ENCODE peak calls at places on chromosomes 13 and 19, in nine cellular contexts. One of them, this sample, is unnamed.

GRCh38 chr19:609001-609340 is 19.3 kb downstream of the HCN2 start:
- DNase-seq in breast epithelium: no peak
- DNase-seq in tibial nerve: peak
- DNase-seq in A549: peak
- DNase-seq in body of pancreas: peak
- DNase-seq in heart left ventricle: peak
- DNase-seq in Peyer's patch: no peak
- DNase-seq in HCT116: no peak
- DNase-seq in transverse colon: peak
- DNase-seq in this sample: no peak

GRCh38 chr19:49130325-49130724 is 11.0 kb downstream of the PPFIA3 start:
- DNase-seq in tibial nerve: no peak
- DNase-seq in HCT116: no peak
- DNase-seq in breast epithelium: no peak
- DNase-seq in transverse colon: no peak
- DNase-seq in body of pancreas: no peak
- DNase-seq in heart left ventricle: no peak
- DNase-seq in Peyer's patch: no peak
- DNase-seq in A549: no peak
- DNase-seq in this sample: no peak

GRCh38 chr13:100382787-100383186 is 205.8 kb downstream of the GGACT start:
- DNase-seq in tibial nerve: no peak
- DNase-seq in HCT116: no peak
- DNase-seq in Peyer's patch: no peak
- DNase-seq in body of pancreas: no peak
- DNase-seq in transverse colon: no peak
- DNase-seq in breast epithelium: no peak
- DNase-seq in A549: no peak
- DNase-seq in heart left ventricle: no peak
- DNase-seq in this sample: no peak

GRCh38 chr19:29810504-29810871 is 1.3 kb upstream of the CCNE1 start:
- DNase-seq in tibial nerve: peak
- DNase-seq in transverse colon: peak
- DNase-seq in HCT116: no peak
- DNase-seq in heart left ventricle: no peak
- DNase-seq in Peyer's patch: no peak
- DNase-seq in body of pancreas: peak
- DNase-seq in breast epithelium: no peak
- DNase-seq in A549: peak
- DNase-seq in this sample: no peak

GRCh38 chr19:49019242-49019932 is 2.5 kb upstream of the LHB start:
- DNase-seq in breast epithelium: peak
- DNase-seq in heart left ventricle: peak
- DNase-seq in A549: peak
- DNase-seq in HCT116: peak
- DNase-seq in tibial nerve: peak
- DNase-seq in Peyer's patch: peak
- DNase-seq in transverse colon: peak
- DNase-seq in body of pancreas: peak
- DNase-seq in this sample: peak

GRCh38 chr19:33868821-33869412 is 72.2 kb downstream of the KCTD15 start:
- DNase-seq in heart left ventricle: peak
- DNase-seq in HCT116: no peak
- DNase-seq in transverse colon: peak
- DNase-seq in breast epithelium: peak
- DNase-seq in body of pancreas: peak
- DNase-seq in A549: no peak
- DNase-seq in tibial nerve: no peak
- DNase-seq in Peyer's patch: no peak
- DNase-seq in this sample: no peak

GRCh38 chr13:108115739-108116138 is 99.6 kb downstream of the LIG4 start:
- DNase-seq in tibial nerve: no peak
- DNase-seq in heart left ventricle: no peak
- DNase-seq in transverse colon: no peak
- DNase-seq in body of pancreas: no peak
- DNase-seq in HCT116: no peak
- DNase-seq in A549: no peak
- DNase-seq in breast epithelium: no peak
- DNase-seq in Peyer's patch: no peak
- DNase-seq in this sample: no peak

GRCh38 chr19:5974721-5975387 is 3.1 kb downstream of the RANBP3 start:
- DNase-seq in Peyer's patch: no peak
- DNase-seq in body of pancreas: no peak
- DNase-seq in transverse colon: no peak
- DNase-seq in A549: no peak
- DNase-seq in tibial nerve: no peak
- DNase-seq in HCT116: no peak
- DNase-seq in heart left ventricle: no peak
- DNase-seq in breast epithelium: no peak
- DNase-seq in this sample: no peak

GRCh38 chr13:99326012-99326411 is 18.8 kb upstream of the GPR183 start:
- DNase-seq in body of pancreas: no peak
- DNase-seq in breast epithelium: no peak
- DNase-seq in heart left ventricle: no peak
- DNase-seq in A549: no peak
- DNase-seq in tibial nerve: no peak
- DNase-seq in HCT116: no peak
- DNase-seq in Peyer's patch: no peak
- DNase-seq in transverse colon: no peak
- DNase-seq in this sample: no peak

GRCh38 chr13:109454167-109454917 is 332.0 kb downstream of the IRS2 start:
- DNase-seq in transverse colon: no peak
- DNase-seq in HCT116: no peak
- DNase-seq in heart left ventricle: no peak
- DNase-seq in A549: no peak
- DNase-seq in body of pancreas: no peak
- DNase-seq in Peyer's patch: no peak
- DNase-seq in breast epithelium: no peak
- DNase-seq in tibial nerve: no peak
- DNase-seq in this sample: no peak

GRCh38 chr13:113448885-113449692 is 4.2 kb downstream of the ADPRHL1 start:
- DNase-seq in Peyer's patch: peak
- DNase-seq in transverse colon: peak
- DNase-seq in HCT116: peak
- DNase-seq in tibial nerve: peak
- DNase-seq in A549: peak
- DNase-seq in breast epithelium: peak
- DNase-seq in body of pancreas: peak
- DNase-seq in heart left ventricle: peak
- DNase-seq in this sample: peak

GRCh38 chr19:9937001-9937411 is 691 bp upstream of the OLFM2 start:
- DNase-seq in tibial nerve: no peak
- DNase-seq in Peyer's patch: no peak
- DNase-seq in heart left ventricle: no peak
- DNase-seq in body of pancreas: no peak
- DNase-seq in transverse colon: no peak
- DNase-seq in HCT116: no peak
- DNase-seq in A549: no peak
- DNase-seq in breast epithelium: no peak
- DNase-seq in this sample: no peak

GRCh38 chr13:30235206-30235605 is 72.1 kb downstream of the KATNAL1 start:
- DNase-seq in HCT116: no peak
- DNase-seq in body of pancreas: no peak
- DNase-seq in breast epithelium: no peak
- DNase-seq in transverse colon: no peak
- DNase-seq in Peyer's patch: no peak
- DNase-seq in tibial nerve: no peak
- DNase-seq in A549: no peak
- DNase-seq in heart left ventricle: no peak
- DNase-seq in this sample: no peak

GRCh38 chr19:19746286-19747213 is 13.6 kb upstream of the ZNF14 start:
- DNase-seq in tibial nerve: no peak
- DNase-seq in Peyer's patch: no peak
- DNase-seq in breast epithelium: no peak
- DNase-seq in heart left ventricle: no peak
- DNase-seq in HCT116: no peak
- DNase-seq in transverse colon: no peak
- DNase-seq in A549: no peak
- DNase-seq in body of pancreas: no peak
- DNase-seq in this sample: no peak

GRCh38 chr13:29753593-29754485 is 96.6 kb downstream of the UBL3 start:
- DNase-seq in tibial nerve: no peak
- DNase-seq in A549: no peak
- DNase-seq in transverse colon: no peak
- DNase-seq in body of pancreas: no peak
- DNase-seq in Peyer's patch: no peak
- DNase-seq in heart left ventricle: no peak
- DNase-seq in breast epithelium: no peak
- DNase-seq in HCT116: no peak
- DNase-seq in this sample: no peak

GRCh38 chr19:34835952-34836351 is 62.9 kb upstream of the ZNF599 start:
- DNase-seq in Peyer's patch: no peak
- DNase-seq in tibial nerve: no peak
- DNase-seq in HCT116: no peak
- DNase-seq in breast epithelium: no peak
- DNase-seq in A549: no peak
- DNase-seq in body of pancreas: no peak
- DNase-seq in heart left ventricle: no peak
- DNase-seq in transverse colon: no peak
- DNase-seq in this sample: no peak

GRCh38 chr19:3387645-3388589 is 21.5 kb downstream of the NFIC start:
- DNase-seq in transverse colon: peak
- DNase-seq in tibial nerve: peak
- DNase-seq in body of pancreas: peak
- DNase-seq in HCT116: no peak
- DNase-seq in breast epithelium: peak
- DNase-seq in heart left ventricle: peak
- DNase-seq in A549: peak
- DNase-seq in Peyer's patch: no peak
- DNase-seq in this sample: peak

GRCh38 chr19:52190679-52191293 is 934 bp downstream of the PPP2R1A start:
- DNase-seq in body of pancreas: peak
- DNase-seq in Peyer's patch: no peak
- DNase-seq in heart left ventricle: peak
- DNase-seq in A549: peak
- DNase-seq in breast epithelium: peak
- DNase-seq in HCT116: no peak
- DNase-seq in transverse colon: peak
- DNase-seq in tibial nerve: no peak
- DNase-seq in this sample: no peak

GRCh38 chr19:49331616-49332055 is 3.6 kb upstream of the CD37 start:
- DNase-seq in breast epithelium: peak
- DNase-seq in Peyer's patch: peak
- DNase-seq in tibial nerve: no peak
- DNase-seq in HCT116: peak
- DNase-seq in body of pancreas: peak
- DNase-seq in A549: peak
- DNase-seq in transverse colon: no peak
- DNase-seq in heart left ventricle: peak
- DNase-seq in this sample: no peak

GRCh38 chr19:19711306-19711933 is 21.5 kb downstream of the ZNF14 start:
- DNase-seq in tibial nerve: no peak
- DNase-seq in HCT116: no peak
- DNase-seq in transverse colon: no peak
- DNase-seq in body of pancreas: no peak
- DNase-seq in Peyer's patch: no peak
- DNase-seq in A549: no peak
- DNase-seq in breast epithelium: no peak
- DNase-seq in heart left ventricle: no peak
- DNase-seq in this sample: no peak

GRCh38 chr13:32170841-32171240 is 139.3 kb downstream of the FRY start:
- DNase-seq in heart left ventricle: no peak
- DNase-seq in body of pancreas: no peak
- DNase-seq in A549: no peak
- DNase-seq in tibial nerve: no peak
- DNase-seq in transverse colon: no peak
- DNase-seq in HCT116: no peak
- DNase-seq in breast epithelium: no peak
- DNase-seq in Peyer's patch: no peak
- DNase-seq in this sample: no peak
- TF ChIP-seq POLR2A in heart left ventricle: no peak
- TF ChIP-seq POLR2A in body of pancreas: no peak
- TF ChIP-seq POLR2A in A549: no peak
- TF ChIP-seq POLR2A in tibial nerve: no peak
- TF ChIP-seq POLR2A in transverse colon: no peak
- TF ChIP-seq POLR2A in HCT116: no peak
- TF ChIP-seq POLR2A in breast epithelium: no peak
- TF ChIP-seq POLR2A in Peyer's patch: no peak
- TF ChIP-seq POLR2A in this sample: no peak

DNA sequence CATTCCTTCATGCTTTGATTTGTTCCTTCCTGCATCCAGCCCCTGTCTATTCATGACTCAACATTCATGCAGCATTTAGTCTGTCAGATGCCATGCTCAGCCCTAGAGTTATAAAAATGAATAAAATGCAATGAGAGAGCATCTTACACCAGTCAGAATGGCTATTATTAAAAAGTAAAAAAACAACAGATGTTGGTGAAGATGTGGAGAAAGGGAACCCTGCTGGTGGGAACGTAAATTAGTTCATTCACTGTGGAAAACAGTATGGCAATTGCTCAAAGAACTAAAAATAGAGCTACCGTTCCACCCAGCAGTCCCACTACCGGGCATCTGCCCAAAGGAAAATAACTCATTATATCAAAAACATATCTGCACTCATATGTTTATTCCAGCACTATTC is 70.0 kb upstream of the GTF3A start:
- DNase-seq in heart left ventricle: no peak
- DNase-seq in transverse colon: no peak
- DNase-seq in body of pancreas: no peak
- DNase-seq in HCT116: no peak
- DNase-seq in Peyer's patch: no peak
- DNase-seq in tibial nerve: no peak
- DNase-seq in breast epithelium: no peak
- DNase-seq in A549: no peak
- DNase-seq in this sample: no peak
- TF ChIP-seq CTCF in heart left ventricle: no peak
- TF ChIP-seq CTCF in transverse colon: peak
- TF ChIP-seq CTCF in body of pancreas: no peak
- TF ChIP-seq CTCF in HCT116: no peak
- TF ChIP-seq CTCF in Peyer's patch: peak
- TF ChIP-seq CTCF in tibial nerve: no peak
- TF ChIP-seq CTCF in breast epithelium: no peak
- TF ChIP-seq CTCF in A549: no peak
- TF ChIP-seq CTCF in this sample: no peak

DNA sequence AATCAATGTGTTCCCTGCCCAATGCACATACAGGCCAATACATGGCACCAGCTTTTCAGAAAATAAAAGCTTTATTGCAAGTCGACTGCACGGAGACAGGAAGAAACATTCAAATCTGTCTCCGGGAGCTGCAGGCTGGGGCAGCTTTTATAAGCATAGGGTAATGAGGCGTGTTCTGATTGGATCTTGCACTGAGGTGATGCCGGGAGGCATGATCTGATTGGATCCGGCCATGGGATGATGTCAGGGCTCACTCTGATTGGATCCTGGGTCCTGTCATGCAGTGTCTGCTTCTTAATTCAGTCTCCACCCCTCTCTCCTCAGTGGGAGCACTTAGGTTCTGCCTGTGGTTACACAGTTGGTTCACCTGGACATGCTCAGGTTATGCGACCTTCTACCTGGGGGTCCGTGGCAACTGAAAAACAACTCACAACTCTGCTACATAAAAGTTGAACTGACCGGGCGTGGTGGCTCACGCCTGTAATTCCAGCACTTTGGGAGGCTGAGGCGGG is 11.8 kb upstream of the FBN3 start:
- DNase-seq in HCT116: peak
- DNase-seq in Peyer's patch: peak
- DNase-seq in tibial nerve: no peak
- DNase-seq in breast epithelium: no peak
- DNase-seq in heart left ventricle: no peak
- DNase-seq in transverse colon: no peak
- DNase-seq in body of pancreas: peak
- DNase-seq in A549: peak
- DNase-seq in this sample: no peak
- TF ChIP-seq POLR2A in HCT116: peak
- TF ChIP-seq POLR2A in Peyer's patch: no peak
- TF ChIP-seq POLR2A in tibial nerve: no peak
- TF ChIP-seq POLR2A in breast epithelium: no peak
- TF ChIP-seq POLR2A in heart left ventricle: no peak
- TF ChIP-seq POLR2A in transverse colon: no peak
- TF ChIP-seq POLR2A in body of pancreas: peak
- TF ChIP-seq POLR2A in A549: no peak
- TF ChIP-seq POLR2A in this sample: no peak

GRCh38 chr19:16141043-16141442 is 2.4 kb upstream of the HSH2D start:
- DNase-seq in tibial nerve: no peak
- DNase-seq in breast epithelium: no peak
- DNase-seq in A549: no peak
- DNase-seq in HCT116: no peak
- DNase-seq in body of pancreas: no peak
- DNase-seq in heart left ventricle: no peak
- DNase-seq in transverse colon: peak
- DNase-seq in Peyer's patch: peak
- DNase-seq in this sample: no peak
- TF ChIP-seq CTCF in tibial nerve: no peak
- TF ChIP-seq CTCF in breast epithelium: no peak
- TF ChIP-seq CTCF in A549: no peak
- TF ChIP-seq CTCF in HCT116: no peak
- TF ChIP-seq CTCF in body of pancreas: no peak
- TF ChIP-seq CTCF in heart left ventricle: no peak
- TF ChIP-seq CTCF in transverse colon: no peak
- TF ChIP-seq CTCF in Peyer's patch: no peak
- TF ChIP-seq CTCF in this sample: no peak